ENCODE peak calls at places on chromosomes 7 and 10, in eight cellular contexts. I is choroid plexus epithelial cell; Z is stimulated activated CD4-positive, alpha-beta T cell treated with anti-CD3 and anti-CD28 coated beads, Interleukin-15, amount 100 ng/mL, for 1 hour; V is NCI-H1105 treated with DMSO at 0.1 percent for 48 hours; J is mammary epithelial cell; U is T47D; H is foreskin fibroblast; B is mesothelial cell of epicardium. F is an unnamed sample.

GRCh38 chr7:87218941-87219544 is 489 bp downstream of the TMEM243 start:
- DNase-seq in B (peak), H (peak), J (peak), Z (no peak), V (no peak), I (peak), U (peak), F (no peak)

GRCh38 chr7:7761340-7761973 is 43.0 kb upstream of the RPA3 start:
- DNase-seq in J (peak), I (peak), B (no peak), Z (no peak), V (peak), U (no peak), H (peak), F (no peak)

GRCh38 chr10:120505866-120506265 is 48.8 kb downstream of the PLPP4 start:
- DNase-seq in U (no peak), Z (no peak), V (no peak), I (peak), J (peak), H (no peak), B (no peak), F (no peak)

GRCh38 chr10:97796651-97797050 is 24.9 kb upstream of the SFRP5 start:
- DNase-seq in U (no peak), J (no peak), H (no peak), I (no peak), Z (no peak), V (no peak), B (no peak), F (no peak)

GRCh38 chr10:15439381-15439837 is 68.3 kb upstream of the FAM171A1 start:
- DNase-seq in U (no peak), J (peak), B (no peak), Z (no peak), H (no peak), I (peak), V (no peak), F (no peak)

GRCh38 chr10:122592161-122592560 is 31.6 kb downstream of the DMBT1 start:
- DNase-seq in Z (no peak), J (no peak), V (no peak), U (no peak), I (no peak), H (no peak), B (no peak), F (no peak)

GRCh38 chr7:16491148-16491547 is 25.6 kb upstream of the SOSTDC1 start:
- DNase-seq in J (no peak), Z (no peak), U (no peak), H (no peak), B (no peak), I (no peak), V (no peak), F (no peak)

GRCh38 chr10:5317547-5318107 is 47.1 kb upstream of the UCN3 start:
- DNase-seq in Z (peak), V (no peak), B (no peak), I (peak), U (no peak), H (no peak), J (peak), F (no peak)

GRCh38 chr10:22427890-22428571 is 82.7 kb downstream of the SPAG6 start:
- DNase-seq in U (no peak), B (no peak), V (peak), I (peak), Z (no peak), H (peak), J (peak), F (no peak)

GRCh38 chr10:90167174-90168064 is 466.0 kb downstream of the KIF20B start:
- DNase-seq in Z (no peak), J (peak), H (peak), V (no peak), U (no peak), I (peak), B (no peak), F (no peak)

GRCh38 chr7:134365341-134366054 is 48.8 kb upstream of the SLC35B4 start:
- DNase-seq in H (peak), J (peak), U (no peak), I (peak), B (no peak), Z (no peak), V (no peak), F (no peak)

GRCh38 chr7:14507617-14508016 is 394.9 kb downstream of the DGKB start:
- DNase-seq in U (no peak), I (peak), Z (no peak), V (peak), J (peak), H (peak), B (no peak), F (no peak)

GRCh38 chr10:66321746-66322145 is 604.1 kb upstream of the LRRTM3 start:
- DNase-seq in J (no peak), V (no peak), I (no peak), U (no peak), H (no peak), B (no peak), Z (no peak), F (no peak)

F was measured in esophagus squamous epithelium.